ENCODE peak calls at places on chromosome 14, in five cellular contexts. Y is SK-N-SH; E is AG04450; S is CD8-positive, alpha-beta memory T cell; C is coronary artery. F is an unnamed sample.

GRCh38 chr14:63547798-63548335 is 4.7 kb upstream of the PPP2R5E start:
- DNase-seq in S (no peak), C (no peak), Y (no peak), E (no peak), F (no peak)

GRCh38 chr14:64704145-64704742 is at the start of gene PLEKHG3:
- DNase-seq in E (peak; percentile 26), Y (peak; percentile 91), S (peak; percentile 57), C (peak; percentile 83), F (no peak)

GRCh38 chr14:54857830-54858269 is 44.8 kb downstream of the GCH1 start:
- DNase-seq in E (no peak), Y (no peak), C (no peak), S (no peak), F (no peak)

GRCh38 chr14:36701144-36701543 is 39.5 kb downstream of the PAX9 start:
- DNase-seq in C (no peak), E (no peak), Y (no peak), S (no peak), F (no peak)

GRCh38 chr14:62162998-62163589 is 400.9 kb downstream of the SNAPC1 start:
- DNase-seq in Y (peak; percentile 40), C (no peak), S (no peak), E (no peak), F (peak; percentile 3)

GRCh38 chr14:34920339-34920738 is 45.2 kb upstream of the BAZ1A start:
- DNase-seq in E (no peak), S (no peak), Y (no peak), C (no peak), F (no peak)

GRCh38 chr14:23121401-23121800 is 2.3 kb upstream of the CEBPE start:
- DNase-seq in S (no peak), E (no peak), Y (no peak), C (no peak), F (no peak)

GRCh38 chr14:31090872-31091764 is 64.9 kb upstream of the STRN3 start:
- DNase-seq in E (peak; percentile 77), C (peak; percentile 76), Y (no peak), S (no peak), F (no peak)

GRCh38 chr14:49982522-49982951 is 89.7 kb downstream of the ARF6 start:
- DNase-seq in C (no peak), E (peak; percentile 72), S (no peak), Y (no peak), F (no peak)

GRCh38 chr14:57480044-57480443 is 13.6 kb downstream of the CCDC198 start:
- DNase-seq in S (no peak), E (no peak), Y (no peak), C (no peak), F (no peak)

GRCh38 chr14:63470877-63471565 is 72.2 kb downstream of the PPP2R5E start:
- DNase-seq in Y (no peak), C (no peak), E (peak; percentile 41), S (no peak), F (no peak)

GRCh38 chr14:64708148-64709004 is 4.2 kb downstream of the PLEKHG3 start:
- DNase-seq in C (peak; percentile 83), E (no peak), Y (no peak), S (no peak), F (no peak)

GRCh38 chr14:69716483-69717187 is 50.3 kb upstream of the SRSF5 start:
- DNase-seq in Y (no peak), S (no peak), C (no peak), E (peak; percentile 86), F (no peak)

GRCh38 chr14:33834101-33834955 is 116.5 kb downstream of the EGLN3 start:
- DNase-seq in Y (no peak), E (no peak), C (no peak), S (no peak), F (no peak)

GRCh38 chr14:99194136-99194535 is 77.9 kb downstream of the BCL11B start:
- DNase-seq in S (peak; percentile 49), E (no peak), Y (no peak), C (no peak), F (no peak)

GRCh38 chr14:34711169-34711568 is 3.2 kb downstream of the CFL2 start:
- DNase-seq in C (no peak), Y (peak; percentile 59), S (no peak), E (peak; percentile 82), F (no peak)

GRCh38 chr14:64605926-64606685 is 56.3 kb downstream of the PPP1R36 start:
- DNase-seq in C (no peak), Y (no peak), E (no peak), S (no peak), F (no peak)

GRCh38 chr14:64706552-64707193 is 2.4 kb downstream of the PLEKHG3 start:
- DNase-seq in S (no peak), C (peak; percentile 72), Y (peak; percentile 67), E (no peak), F (no peak)

GRCh38 chr14:32457213-32457920 is 128.3 kb downstream of the AKAP6 start:
- DNase-seq in S (no peak), E (peak; percentile 63), C (no peak), Y (peak; percentile 68), F (no peak)
- H3K27ac ChIP-seq in S (no peak overlapping the region), E (no peak overlapping the region), C (no peak overlapping the region), Y (peak overlapping the region; percentile 95), F (no peak overlapping the region)

GRCh38 chr14:32709072-32709471 is 229.6 kb upstream of the NPAS3 start:
- DNase-seq in S (no peak), E (peak; percentile 36), Y (no peak), C (no peak), F (no peak)
- H3K27ac ChIP-seq in S (no peak overlapping the region), E (peak overlapping the region; percentile 43), Y (no peak overlapping the region), C (peak overlapping the region; percentile 73), F (no peak overlapping the region)

GRCh38 chr14:74568896-74569295 is 43.1 kb downstream of the LTBP2 start:
- DNase-seq in C (no peak), Y (no peak), E (no peak), S (no peak), F (no peak)

GRCh38 chr14:74567219-74567618 is 44.8 kb downstream of the LTBP2 start:
- DNase-seq in C (no peak), S (no peak), Y (no peak), E (no peak), F (no peak)

GRCh38 chr14:74569387-74569786 is 42.6 kb downstream of the LTBP2 start:
- DNase-seq in E (no peak), C (no peak), Y (peak; percentile 84), S (no peak), F (no peak)

GRCh38 chr14:74567646-74568379 is 44.2 kb downstream of the LTBP2 start:
- DNase-seq in C (no peak), S (no peak), E (no peak), Y (no peak), F (no peak)

DNA sequence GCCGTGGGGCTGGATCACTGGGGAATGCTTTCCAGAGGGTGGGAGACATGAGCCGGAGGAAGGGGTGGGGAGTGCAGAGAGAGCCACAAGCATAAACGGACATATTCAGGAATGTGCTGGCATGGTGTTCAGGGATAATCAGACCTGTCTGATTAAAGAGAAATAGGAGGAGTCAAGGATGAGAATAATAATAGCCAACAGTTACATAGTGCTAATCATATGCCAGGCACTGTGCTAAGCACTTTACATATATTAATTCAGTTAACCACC is 43.7 kb downstream of the LTBP2 start:
- DNase-seq in C (no peak), S (no peak), Y (no peak), E (no peak), F (no peak)
- H3K27ac ChIP-seq in C (peak overlapping the region; percentile 64), S (no peak overlapping the region), Y (peak overlapping the region; percentile 92), E (no peak overlapping the region), F (no peak overlapping the region)

GRCh38 chr14:103846569-103847438 is 571 bp downstream of the PPP1R13B start:
- DNase-seq in E (no peak), S (peak; percentile 58), Y (peak; percentile 80), C (no peak), F (no peak)

GRCh38 chr14:103847439-103847953 is at the start of gene PPP1R13B:
- DNase-seq in E (peak; percentile 30), Y (peak; percentile 100), C (no peak), S (peak; percentile 94), F (peak; percentile 93)

GRCh38 chr14:103847954-103848719 is 762 bp upstream of the PPP1R13B start:
- DNase-seq in E (no peak), S (peak; percentile 60), Y (peak; percentile 49), C (no peak), F (no peak)

GRCh38 chr14:103849151-103850013 is 2.0 kb upstream of the PPP1R13B start:
- DNase-seq in S (no peak), E (no peak), Y (no peak), C (no peak), F (no peak)

DNA sequence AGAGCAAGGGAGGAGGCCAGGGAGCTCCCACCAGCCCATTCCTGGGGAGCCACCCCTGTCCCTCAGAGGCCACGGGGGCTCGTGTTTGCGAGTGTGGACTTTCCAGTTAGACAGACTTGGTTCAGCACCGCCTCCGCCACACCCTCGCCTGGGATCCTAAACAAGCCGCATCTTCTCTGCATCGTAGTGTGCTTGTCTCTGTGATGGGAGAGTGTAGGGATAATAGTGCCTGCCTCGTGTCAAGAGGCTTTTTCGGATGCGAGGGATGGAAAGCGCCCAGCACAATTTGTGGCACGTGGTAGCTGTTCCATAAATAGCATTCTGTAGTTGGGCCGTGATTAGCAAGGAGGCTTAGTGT is 1.3 kb upstream of the PPP1R13B start:
- DNase-seq in Y (no peak), E (no peak), S (no peak), C (no peak), F (no peak)
- H3K27ac ChIP-seq in Y (no peak overlapping the region), E (no peak overlapping the region), S (no peak overlapping the region), C (peak overlapping the region; percentile 54), F (no peak overlapping the region)

DNA sequence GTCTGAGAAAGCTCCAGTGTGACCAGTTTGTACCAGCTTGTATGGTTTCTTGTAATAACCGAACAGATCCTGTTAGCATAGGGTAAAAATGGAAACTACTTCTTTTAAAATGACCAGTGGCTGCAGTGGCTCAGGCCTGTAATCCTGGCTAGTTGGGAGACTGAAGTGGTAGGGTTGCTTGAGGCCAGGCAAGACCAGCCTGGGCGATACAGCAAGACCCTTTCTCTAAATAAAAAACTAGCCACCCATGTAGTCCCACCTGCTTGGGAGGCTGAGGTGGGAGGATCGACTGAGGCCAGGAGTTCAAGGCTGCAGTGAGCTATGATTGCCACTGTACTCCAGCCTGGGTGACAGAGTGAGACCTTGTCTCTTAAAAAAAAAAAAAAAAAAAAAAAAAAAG is 7.3 kb downstream of the PSEN1 start:
- DNase-seq in Y (no peak), C (no peak), E (no peak), S (no peak), F (no peak)
- H3K27ac ChIP-seq in Y (no peak overlapping the region), C (no peak overlapping the region), E (no peak overlapping the region), S (no peak overlapping the region), F (no peak overlapping the region)

GRCh38 chr14:105317546-105317945 is 3.0 kb downstream of the PACS2 start:
- DNase-seq in S (no peak), Y (peak; percentile 31), E (no peak), C (no peak), F (no peak)
- H3K27ac ChIP-seq in S (no peak overlapping the region), Y (no peak overlapping the region), E (no peak overlapping the region), C (peak overlapping the region; percentile 18), F (no peak overlapping the region)

GRCh38 chr14:84234281-84234680 is 1295.7 kb upstream of the FLRT2 start:
- DNase-seq in C (no peak), Y (no peak), E (no peak), S (no peak), F (no peak)

GRCh38 chr14:84237881-84238280 is 1292.1 kb upstream of the FLRT2 start:
- DNase-seq in S (no peak), C (no peak), Y (no peak), E (no peak), F (no peak)
- H3K27ac ChIP-seq in S (no peak overlapping the region), C (no peak overlapping the region), Y (no peak overlapping the region), E (no peak overlapping the region), F (no peak overlapping the region)

F was measured in naive thymus-derived CD4-positive, alpha-beta T cell.